ENCODE peak calls at places on chromosomes 13 and 19, in nine cellular contexts. Z is cardiac muscle cell; P is left ventricle myocardium inferior; H is CD8-positive, alpha-beta T cell; J is uterus; O is CD4-positive, alpha-beta T cell; C is endodermal cell; I is A673; L is tibial artery. N is an unnamed sample.

GRCh38 chr19:16018801-16019551 is 57.3 kb upstream of the TPM4 start:
- DNase-seq in L (peak), C (peak), I (no peak), P (no peak), Z (no peak), H (no peak), O (no peak), J (no peak), N (no peak)

GRCh38 chr19:51071006-51071405 is 6.1 kb upstream of the KLK13 start:
- DNase-seq in L (no peak), Z (no peak), J (no peak), O (no peak), P (no peak), I (no peak), H (no peak), C (no peak), N (no peak)

GRCh38 chr13:92187378-92187989 is 789.1 kb downstream of the GPC5 start:
- DNase-seq in O (no peak), L (no peak), P (no peak), Z (peak), J (no peak), C (peak), H (no peak), I (peak), N (peak)

GRCh38 chr19:7730286-7731217 is 1.4 kb downstream of the CLEC4G start:
- DNase-seq in J (no peak), O (no peak), L (no peak), Z (no peak), I (no peak), C (peak), P (no peak), H (no peak), N (no peak)

GRCh38 chr19:19774354-19775033 is 41.6 kb upstream of the ZNF14 start:
- DNase-seq in I (no peak), L (no peak), H (no peak), C (no peak), O (no peak), J (no peak), Z (no peak), P (no peak), N (no peak)

GRCh38 chr13:44870456-44870929 is 118.8 kb downstream of the NUFIP1 start:
- DNase-seq in H (no peak), C (no peak), I (no peak), Z (no peak), P (peak), O (no peak), J (no peak), L (no peak), N (no peak)

GRCh38 chr13:94702181-94703041 is 9.9 kb downstream of the SOX21 start:
- DNase-seq in L (no peak), J (no peak), P (no peak), Z (no peak), I (no peak), C (no peak), H (no peak), O (no peak), N (no peak)

GRCh38 chr13:90068658-90069057 is 1278.8 kb upstream of the MIR17HG start:
- DNase-seq in P (no peak), I (no peak), Z (no peak), C (no peak), L (no peak), J (no peak), O (no peak), H (no peak), N (no peak)

GRCh38 chr13:112078216-112078615 is 11.3 kb downstream of the SOX1 start:
- DNase-seq in Z (no peak), O (no peak), I (no peak), H (no peak), P (no peak), J (no peak), L (peak), C (peak), N (no peak)

GRCh38 chr19:15251010-15251748 is 18.9 kb upstream of the EPHX3 start:
- DNase-seq in J (peak), P (no peak), Z (no peak), O (no peak), L (peak), C (no peak), I (no peak), H (no peak), N (peak)

GRCh38 chr19:8489591-8490394 is 12.6 kb downstream of the PRAM1 start:
- DNase-seq in J (no peak), H (no peak), C (peak), Z (no peak), L (no peak), O (no peak), I (no peak), P (no peak), N (no peak)

GRCh38 chr13:77535448-77535847 is at the start of gene SCEL:
- DNase-seq in H (no peak), J (no peak), P (no peak), L (no peak), Z (no peak), I (no peak), C (no peak), O (no peak), N (no peak)

GRCh38 chr19:42069619-42070293 is at the start of gene GRIK5:
- DNase-seq in H (no peak), C (peak), L (peak), P (no peak), Z (peak), J (no peak), I (peak), O (no peak), N (no peak)

GRCh38 chr19:42067315-42067888 is 2.6 kb downstream of the GRIK5 start:
- DNase-seq in C (no peak), Z (no peak), H (no peak), I (no peak), O (no peak), L (no peak), P (no peak), J (no peak), N (no peak)

GRCh38 chr19:42068361-42068755 is 1.6 kb downstream of the GRIK5 start:
- DNase-seq in O (no peak), L (no peak), Z (no peak), H (no peak), P (no peak), J (no peak), I (no peak), C (no peak), N (no peak)

GRCh38 chr19:42071247-42071646 is 1.2 kb upstream of the GRIK5 start:
- DNase-seq in H (no peak), O (no peak), I (no peak), P (no peak), Z (no peak), J (no peak), C (no peak), L (no peak), N (no peak)

GRCh38 chr19:42068756-42069571 is 1.0 kb downstream of the GRIK5 start:
- DNase-seq in P (no peak), H (no peak), C (peak), L (no peak), I (no peak), Z (no peak), J (no peak), O (no peak), N (no peak)
- H3K27ac ChIP-seq in P (no peak), H (no peak), C (no peak), L (peak), I (peak), Z (no peak), J (peak), O (no peak), N (no peak)

GRCh38 chr13:110244926-110245325 is 62.0 kb downstream of the COL4A1 start:
- DNase-seq in L (peak), O (no peak), J (no peak), P (no peak), H (no peak), C (no peak), Z (no peak), I (no peak), N (no peak)
- H3K27ac ChIP-seq in L (peak), O (no peak), J (peak), P (peak), H (no peak), C (no peak), Z (peak), I (no peak), N (no peak)

GRCh38 chr13:31909889-31910551 is 121.6 kb upstream of the FRY start:
- DNase-seq in O (peak), H (peak), I (peak), C (peak), J (peak), Z (peak), L (no peak), P (no peak), N (peak)
- H3K27ac ChIP-seq in O (no peak), H (no peak), I (no peak), C (no peak), J (no peak), Z (no peak), L (no peak), P (peak), N (no peak)

GRCh38 chr19:1653300-1653628 is 849 bp upstream of the TCF3 start:
- DNase-seq in P (no peak), J (no peak), Z (no peak), H (no peak), L (no peak), C (no peak), O (no peak), I (no peak), N (no peak)
- H3K27ac ChIP-seq in P (peak), J (peak), Z (no peak), H (peak), L (peak), C (no peak), O (no peak), I (peak), N (peak)

GRCh38 chr13:49066856-49067255 is 91.1 kb downstream of the FNDC3A start:
- DNase-seq in H (no peak), Z (no peak), C (no peak), L (no peak), O (no peak), I (no peak), P (no peak), J (no peak), N (no peak)
- H3K27ac ChIP-seq in H (no peak), Z (no peak), C (no peak), L (no peak), O (no peak), I (no peak), P (no peak), J (no peak), N (no peak)

DNA sequence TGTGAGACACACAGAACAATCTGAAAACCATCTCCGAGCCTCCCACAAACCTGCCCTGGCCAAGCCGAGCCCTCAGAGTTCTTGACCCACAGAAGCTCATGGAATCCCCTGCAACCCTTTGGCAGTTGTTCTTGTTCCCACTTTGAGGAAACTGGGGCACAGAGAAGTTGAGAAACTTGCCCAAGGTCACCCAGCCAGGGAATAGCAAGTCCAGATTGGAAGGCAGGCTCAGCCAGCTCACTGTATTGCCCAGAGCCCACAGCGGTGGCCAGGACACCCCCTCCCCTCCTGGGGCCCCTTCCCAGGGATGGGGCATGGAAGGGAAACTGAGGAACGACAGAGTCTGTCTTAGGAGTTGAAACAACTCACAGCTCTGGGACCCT is 1.8 kb downstream of the ZSWIM4 start:
- DNase-seq in I (no peak), J (no peak), P (no peak), L (no peak), H (no peak), C (no peak), Z (no peak), O (no peak), N (no peak)
- H3K27ac ChIP-seq in I (no peak), J (peak), P (peak), L (peak), H (no peak), C (no peak), Z (no peak), O (no peak), N (peak)

GRCh38 chr19:44720945-44721344 is 22.0 kb downstream of the CEACAM16 start:
- DNase-seq in L (no peak), I (no peak), Z (no peak), H (no peak), O (no peak), C (no peak), J (no peak), P (no peak), N (peak)
- H3K27ac ChIP-seq in L (no peak), I (no peak), Z (no peak), H (no peak), O (no peak), C (no peak), J (no peak), P (no peak), N (no peak)

N was measured in fibroblast of lung.